ENCODE peak calls at places on chromosomes 12 and 14, in eight cellular contexts. One of them, this sample, is unnamed.

GRCh38 chr12:2439332-2440100 is 355.3 kb upstream of the FKBP4 start:
- DNase-seq in GOT3: no peak
- DNase-seq in naive B cell: no peak
- DNase-seq in foreskin fibroblast: no peak
- DNase-seq in NCI-H1417 treated with DMSO at 0.1 percent for 48 hours: no peak
- DNase-seq in neural crest cell: no peak
- DNase-seq in CD8-positive, alpha-beta T cell: no peak
- DNase-seq in tibial nerve: no peak
- DNase-seq in this sample: no peak

GRCh38 chr12:17361224-17361623 is 728.8 kb downstream of the RERGL start:
- DNase-seq in GOT3: no peak
- DNase-seq in naive B cell: no peak
- DNase-seq in foreskin fibroblast: no peak
- DNase-seq in NCI-H1417 treated with DMSO at 0.1 percent for 48 hours: no peak
- DNase-seq in neural crest cell: no peak
- DNase-seq in CD8-positive, alpha-beta T cell: no peak
- DNase-seq in tibial nerve: no peak
- DNase-seq in this sample: no peak

GRCh38 chr12:10194160-10194559 is 15.3 kb downstream of the TMEM52B start:
- DNase-seq in GOT3: no peak
- DNase-seq in naive B cell: no peak
- DNase-seq in foreskin fibroblast: no peak
- DNase-seq in NCI-H1417 treated with DMSO at 0.1 percent for 48 hours: no peak
- DNase-seq in neural crest cell: no peak
- DNase-seq in CD8-positive, alpha-beta T cell: no peak
- DNase-seq in tibial nerve: no peak
- DNase-seq in this sample: no peak

GRCh38 chr12:104083769-104084475 is 19.6 kb downstream of the HCFC2 start:
- DNase-seq in GOT3: no peak
- DNase-seq in naive B cell: no peak
- DNase-seq in foreskin fibroblast: no peak
- DNase-seq in NCI-H1417 treated with DMSO at 0.1 percent for 48 hours: no peak
- DNase-seq in neural crest cell: no peak
- DNase-seq in CD8-positive, alpha-beta T cell: no peak
- DNase-seq in tibial nerve: no peak
- DNase-seq in this sample: peak; percentile 56

GRCh38 chr14:61151276-61151675 is 129.9 kb downstream of the TMEM30B start:
- DNase-seq in GOT3: no peak
- DNase-seq in naive B cell: no peak
- DNase-seq in foreskin fibroblast: peak; percentile 77
- DNase-seq in NCI-H1417 treated with DMSO at 0.1 percent for 48 hours: no peak
- DNase-seq in neural crest cell: no peak
- DNase-seq in CD8-positive, alpha-beta T cell: no peak
- DNase-seq in tibial nerve: no peak
- DNase-seq in this sample: no peak

GRCh38 chr14:106729551-106729950 is 1203.2 kb downstream of the TMEM121 start:
- DNase-seq in GOT3: no peak
- DNase-seq in naive B cell: no peak
- DNase-seq in foreskin fibroblast: no peak
- DNase-seq in NCI-H1417 treated with DMSO at 0.1 percent for 48 hours: no peak
- DNase-seq in neural crest cell: no peak
- DNase-seq in CD8-positive, alpha-beta T cell: no peak
- DNase-seq in tibial nerve: no peak
- DNase-seq in this sample: no peak

GRCh38 chr14:94481468-94482131 is 5.6 kb upstream of the SERPINA9 start:
- DNase-seq in GOT3: no peak
- DNase-seq in naive B cell: no peak
- DNase-seq in foreskin fibroblast: no peak
- DNase-seq in NCI-H1417 treated with DMSO at 0.1 percent for 48 hours: no peak
- DNase-seq in neural crest cell: no peak
- DNase-seq in CD8-positive, alpha-beta T cell: no peak
- DNase-seq in tibial nerve: no peak
- DNase-seq in this sample: no peak

GRCh38 chr12:131015581-131016337 is 62.1 kb downstream of the ADGRD1 start:
- DNase-seq in GOT3: no peak
- DNase-seq in naive B cell: no peak
- DNase-seq in foreskin fibroblast: no peak
- DNase-seq in NCI-H1417 treated with DMSO at 0.1 percent for 48 hours: no peak
- DNase-seq in neural crest cell: no peak
- DNase-seq in CD8-positive, alpha-beta T cell: no peak
- DNase-seq in tibial nerve: no peak
- DNase-seq in this sample: no peak

GRCh38 chr14:91835920-91836843 is 31.2 kb downstream of the TC2N start:
- DNase-seq in GOT3: no peak
- DNase-seq in naive B cell: peak; percentile 56
- DNase-seq in foreskin fibroblast: no peak
- DNase-seq in NCI-H1417 treated with DMSO at 0.1 percent for 48 hours: peak; percentile 14
- DNase-seq in neural crest cell: peak; percentile 18
- DNase-seq in CD8-positive, alpha-beta T cell: peak; percentile 87
- DNase-seq in tibial nerve: no peak
- DNase-seq in this sample: no peak

GRCh38 chr12:50425859-50426258 is 25.2 kb downstream of the LARP4 start:
- DNase-seq in GOT3: no peak
- DNase-seq in naive B cell: no peak
- DNase-seq in foreskin fibroblast: no peak
- DNase-seq in NCI-H1417 treated with DMSO at 0.1 percent for 48 hours: no peak
- DNase-seq in neural crest cell: no peak
- DNase-seq in CD8-positive, alpha-beta T cell: no peak
- DNase-seq in tibial nerve: no peak
- DNase-seq in this sample: no peak

GRCh38 chr14:97523936-97524335 is 726.8 kb downstream of the VRK1 start:
- DNase-seq in GOT3: no peak
- DNase-seq in naive B cell: no peak
- DNase-seq in foreskin fibroblast: no peak
- DNase-seq in NCI-H1417 treated with DMSO at 0.1 percent for 48 hours: no peak
- DNase-seq in neural crest cell: no peak
- DNase-seq in CD8-positive, alpha-beta T cell: no peak
- DNase-seq in tibial nerve: no peak
- DNase-seq in this sample: no peak

GRCh38 chr12:16198884-16199283 is 78.6 kb downstream of the SLC15A5 start:
- DNase-seq in GOT3: no peak
- DNase-seq in naive B cell: no peak
- DNase-seq in foreskin fibroblast: no peak
- DNase-seq in NCI-H1417 treated with DMSO at 0.1 percent for 48 hours: no peak
- DNase-seq in neural crest cell: no peak
- DNase-seq in CD8-positive, alpha-beta T cell: no peak
- DNase-seq in tibial nerve: no peak
- DNase-seq in this sample: peak; percentile 16

GRCh38 chr12:46938071-46938678 is 112.4 kb upstream of the SLC38A4 start:
- DNase-seq in GOT3: no peak
- DNase-seq in naive B cell: no peak
- DNase-seq in foreskin fibroblast: no peak
- DNase-seq in NCI-H1417 treated with DMSO at 0.1 percent for 48 hours: no peak
- DNase-seq in neural crest cell: no peak
- DNase-seq in CD8-positive, alpha-beta T cell: no peak
- DNase-seq in tibial nerve: no peak
- DNase-seq in this sample: no peak

This sample was measured in GM12864.